ENCODE peak calls at places on chromosomes 5 and 9, in five cellular contexts. B is non-pigmented ciliary epithelial cell, E is T-helper 1 cell, Z is RWPE1, Q is left colon. D is an unnamed sample.

GRCh38 chr9:35257986-35258664 is 96.3 kb downstream of the UNC13B start:
- DNase-seq in B (no peak), E (no peak), Z (no peak), Q (no peak), D (no peak)

GRCh38 chr5:151156732-151157402 is 712 bp downstream of the ANXA6 start:
- DNase-seq in B (no peak), E (peak; percentile 23), Z (no peak), Q (no peak), D (no peak)

GRCh38 chr9:114804504-114804903 is 1.3 kb downstream of the TNFSF15 start:
- DNase-seq in B (peak; percentile 43), E (no peak), Z (peak; percentile 85), Q (peak; percentile 77), D (no peak)

GRCh38 chr5:6732634-6733410 is 19.6 kb downstream of the TENT4A start:
- DNase-seq in B (peak; percentile 32), E (no peak), Z (peak; percentile 80), Q (no peak), D (no peak)

GRCh38 chr9:137423810-137424291 is 658 bp downstream of the NOXA1 start:
- DNase-seq in B (no peak), E (no peak), Z (peak; percentile 66), Q (peak; percentile 70), D (no peak)

GRCh38 chr5:54515634-54516033 is 1.9 kb upstream of the SNX18 start:
- DNase-seq in B (no peak), E (no peak), Z (no peak), Q (no peak), D (no peak)

GRCh38 chr5:79853676-79854418 is 137.2 kb downstream of the MTX3 start:
- DNase-seq in B (no peak), E (no peak), Z (peak; percentile 79), Q (no peak), D (no peak)

GRCh38 chr5:93477791-93478190 is 103.2 kb downstream of the NR2F1-AS1 start:
- DNase-seq in B (no peak), E (no peak), Z (no peak), Q (no peak), D (no peak)

GRCh38 chr5:51731641-51732040 is 348.4 kb downstream of the ISL1 start:
- DNase-seq in B (no peak), E (no peak), Z (no peak), Q (no peak), D (no peak)

GRCh38 chr5:136891175-136891574 is 525.8 kb upstream of the TRPC7 start:
- DNase-seq in B (no peak), E (no peak), Z (no peak), Q (no peak), D (no peak)